ENCODE peak calls at places on chromosomes 4 and X, in four cellular contexts. Y is K562, X is WTC11, G is GM12878. I is an unnamed sample.

GRCh38 chr4:140252742-140253555 is 99.0 kb upstream of the MAML3 start:
- DNase-seq in Y (peak; percentile 81), X (peak; percentile 75), G (no peak), I (no peak)

GRCh38 chrX:111339212-111339611 is 68.9 kb upstream of the CAPN6 start:
- DNase-seq in Y (no peak), X (no peak), G (no peak), I (no peak)

GRCh38 chr4:48518143-48518542 is 28.1 kb downstream of the ZAR1 start:
- DNase-seq in Y (no peak), X (no peak), G (no peak), I (no peak)

GRCh38 chr4:8727546-8728510 is 135.3 kb downstream of the CPZ start:
- DNase-seq in Y (no peak), X (no peak), G (no peak), I (no peak)

GRCh38 chrX:109848451-109849050 is 115.5 kb upstream of the ACSL4 start:
- DNase-seq in Y (peak; percentile 12), X (no peak), G (no peak), I (peak; percentile 66)

GRCh38 chr4:15400911-15401671 is 26.7 kb upstream of the C1QTNF7 start:
- DNase-seq in Y (no peak), X (no peak), G (no peak), I (no peak)

GRCh38 chr4:25795566-25796454 is 67.0 kb downstream of the SEL1L3 start:
- DNase-seq in Y (no peak), X (peak; percentile 64), G (no peak), I (peak; percentile 15)

GRCh38 chrX:13430136-13430827 is 110.4 kb upstream of the ATXN3L start:
- DNase-seq in Y (peak; percentile 10), X (no peak), G (no peak), I (no peak)

GRCh38 chr4:6470502-6471302 is 1.7 kb downstream of the PPP2R2C start:
- DNase-seq in Y (peak; percentile 91), X (peak; percentile 51), G (no peak), I (no peak)

GRCh38 chrX:12791253-12792228 is at the start of gene PRPS2:
- DNase-seq in Y (peak; percentile 86), X (peak; percentile 71), G (no peak), I (peak; percentile 16)

GRCh38 chr4:182643801-182644311 is 273.3 kb downstream of the DCTD start:
- DNase-seq in Y (no peak), X (no peak), G (no peak), I (no peak)

GRCh38 chr4:153684182-153685073 is at the start of gene TLR2:
- DNase-seq in Y (peak; percentile 13), X (peak; percentile 66), G (no peak), I (no peak)

GRCh38 chr4:1055721-1056590 is 44.5 kb downstream of the FGFRL1 start:
- DNase-seq in Y (peak; percentile 87), X (peak; percentile 59), G (no peak), I (no peak)

GRCh38 chr4:109276482-109277095 is 25.9 kb downstream of the COL25A1 start:
- DNase-seq in Y (no peak), X (no peak), G (no peak), I (no peak)

GRCh38 chr4:89111833-89112563 is 665 bp downstream of the TIGD2 start:
- DNase-seq in Y (no peak), X (no peak), G (no peak), I (peak; percentile 97)

GRCh38 chr4:95190751-95191436 is 357.9 kb downstream of the UNC5C start:
- DNase-seq in Y (no peak), X (no peak), G (no peak), I (no peak)

GRCh38 chr4:88893961-88894360 is 163.0 kb downstream of the FAM13A start:
- DNase-seq in Y (no peak), X (no peak), G (no peak), I (no peak)

GRCh38 chrX:69045616-69046345 is 119.5 kb downstream of the PJA1 start:
- DNase-seq in Y (no peak), X (no peak), G (no peak), I (no peak)

GRCh38 chr4:22091906-22092305 is 143.3 kb upstream of the KCNIP4 start:
- DNase-seq in Y (no peak), X (no peak), G (no peak), I (no peak)

GRCh38 chrX:118254611-118255010 is 91.3 kb upstream of the WDR44 start:
- DNase-seq in Y (peak; percentile 48), X (peak; percentile 58), G (peak; percentile 23), I (peak; percentile 7)

GRCh38 chr4:168569909-168570276 is 73.0 kb downstream of the PALLD start:
- DNase-seq in Y (no peak), X (no peak), G (no peak), I (no peak)

GRCh38 chr4:181962321-181962720 is 280.9 kb upstream of the TENM3 start:
- DNase-seq in Y (no peak), X (no peak), G (no peak), I (no peak)

GRCh38 chr4:7157140-7157488 is 35.2 kb upstream of the SORCS2 start:
- DNase-seq in Y (no peak), X (no peak), G (no peak), I (no peak)

GRCh38 chr4:25862411-25863346 is at the start of gene SEL1L3:
- DNase-seq in Y (peak; percentile 92), X (peak; percentile 70), G (no peak), I (no peak)

GRCh38 chr4:8015512-8015911 is 75.9 kb upstream of the AFAP1 start:
- DNase-seq in Y (peak; percentile 20), X (no peak), G (no peak), I (no peak)

GRCh38 chr4:183182873-183183725 is 84.0 kb downstream of the WWC2 start:
- DNase-seq in Y (no peak), X (peak; percentile 76), G (no peak), I (peak; percentile 86)

GRCh38 chr4:152401424-152401823 is 134.5 kb downstream of the FBXW7 start:
- DNase-seq in Y (no peak), X (no peak), G (no peak), I (no peak)

GRCh38 chr4:75028196-75028854 is 95.4 kb downstream of the PARM1 start:
- DNase-seq in Y (no peak), X (no peak), G (no peak), I (no peak)

GRCh38 chrX:8692886-8693285 is 39.1 kb downstream of the ANOS1 start:
- DNase-seq in Y (no peak), X (no peak), G (no peak), I (no peak)

DNA sequence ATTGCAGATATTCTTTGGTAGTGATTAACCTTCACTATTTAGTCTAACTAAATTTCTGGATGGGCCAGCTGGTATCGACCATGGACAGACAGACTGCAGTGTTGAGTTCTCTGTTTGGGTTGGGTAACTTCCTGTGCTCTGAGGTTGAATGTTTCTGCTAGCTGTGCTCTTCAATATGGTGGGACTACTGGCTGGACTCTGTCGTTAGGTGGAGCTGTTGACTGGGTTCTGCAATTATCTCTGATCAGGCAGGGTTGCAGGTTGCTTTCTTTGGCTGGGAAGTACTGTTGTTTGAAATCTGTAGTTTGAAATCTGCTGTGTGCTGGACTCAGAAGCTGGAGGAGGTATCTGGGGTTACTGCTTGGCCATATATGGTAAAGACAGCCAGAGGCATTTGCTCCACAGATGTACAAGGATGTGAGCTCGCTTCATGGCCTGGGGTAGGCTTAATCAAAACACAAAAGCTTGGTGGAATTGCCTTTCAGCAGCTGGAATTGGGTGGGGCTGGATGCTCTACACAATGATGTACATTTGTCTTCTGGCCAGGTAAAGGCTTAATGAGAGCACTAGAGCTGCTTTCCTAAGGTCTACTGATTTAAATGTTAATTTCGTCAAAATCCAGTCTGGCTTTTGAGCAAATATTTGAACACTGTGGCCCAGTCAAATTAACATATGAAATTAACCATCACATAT is 1472.0 kb downstream of the FAM133A start:
- DNase-seq in Y (no peak), X (no peak), G (no peak), I (no peak)
- TF ChIP-seq CTCF in Y (no peak), X (no peak), G (no peak), I (no peak)

GRCh38 chrX:40420899-40421729 is 159.7 kb upstream of the ATP6AP2 start:
- DNase-seq in Y (no peak), X (no peak), G (peak; percentile 63), I (peak; percentile 13)

GRCh38 chrX:40424259-40424658 is 156.5 kb upstream of the ATP6AP2 start:
- DNase-seq in Y (no peak), X (no peak), G (no peak), I (no peak)

GRCh38 chrX:40422021-40422420 is 158.7 kb upstream of the ATP6AP2 start:
- DNase-seq in Y (no peak), X (no peak), G (no peak), I (no peak)

GRCh38 chrX:40418413-40419195 is 162.2 kb upstream of the ATP6AP2 start:
- DNase-seq in Y (no peak), X (no peak), G (no peak), I (no peak)

DNA sequence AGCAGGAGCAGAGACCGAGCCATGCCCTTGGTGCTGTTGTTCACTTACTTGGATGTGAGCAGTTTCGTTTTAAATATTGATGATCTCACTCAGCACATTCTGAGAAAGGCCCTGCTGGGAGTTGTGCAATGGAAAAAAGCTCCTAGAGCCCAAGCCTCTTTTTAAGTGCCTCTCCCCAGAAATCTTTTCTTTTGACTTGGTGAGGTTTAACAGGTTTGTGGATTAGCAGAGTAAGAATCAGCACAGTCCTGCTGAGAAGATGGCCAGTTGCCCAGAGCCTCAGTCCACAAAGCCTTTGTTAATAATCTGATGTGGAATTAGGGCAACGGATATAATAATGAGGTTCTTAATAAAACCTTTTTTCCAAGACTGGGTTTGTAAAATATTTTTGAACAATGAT is 157.5 kb upstream of the ATP6AP2 start:
- DNase-seq in Y (no peak), X (no peak), G (no peak), I (no peak)
- TF ChIP-seq TCF7 in Y (no peak), X (no peak), G (no peak), I (no peak)

DNA sequence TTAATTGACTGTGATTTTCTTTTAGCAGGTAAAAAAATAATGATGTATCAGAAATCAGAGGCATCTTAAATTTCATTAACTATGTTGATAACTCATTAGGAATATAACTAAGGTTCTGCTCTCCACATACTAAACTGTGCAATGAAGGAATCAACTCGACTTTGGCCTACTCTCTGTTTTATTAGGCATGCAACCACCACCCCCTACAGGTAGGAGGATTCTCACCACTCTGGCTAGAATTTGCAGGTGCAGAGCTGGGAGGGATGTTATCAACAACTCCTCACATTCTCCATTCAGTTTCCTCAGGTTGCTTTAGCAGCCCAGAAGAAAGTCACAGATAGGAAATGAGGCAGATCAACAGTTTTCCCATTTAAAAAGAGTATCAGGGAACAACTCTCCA is 160.1 kb downstream of the COX18 start:
- DNase-seq in Y (peak; percentile 14), X (peak; percentile 46), G (no peak), I (peak; percentile 10)
- TF ChIP-seq CTCF in Y (peak; percentile 49), X (peak; percentile 38), G (no peak), I (peak; percentile 51)

DNA sequence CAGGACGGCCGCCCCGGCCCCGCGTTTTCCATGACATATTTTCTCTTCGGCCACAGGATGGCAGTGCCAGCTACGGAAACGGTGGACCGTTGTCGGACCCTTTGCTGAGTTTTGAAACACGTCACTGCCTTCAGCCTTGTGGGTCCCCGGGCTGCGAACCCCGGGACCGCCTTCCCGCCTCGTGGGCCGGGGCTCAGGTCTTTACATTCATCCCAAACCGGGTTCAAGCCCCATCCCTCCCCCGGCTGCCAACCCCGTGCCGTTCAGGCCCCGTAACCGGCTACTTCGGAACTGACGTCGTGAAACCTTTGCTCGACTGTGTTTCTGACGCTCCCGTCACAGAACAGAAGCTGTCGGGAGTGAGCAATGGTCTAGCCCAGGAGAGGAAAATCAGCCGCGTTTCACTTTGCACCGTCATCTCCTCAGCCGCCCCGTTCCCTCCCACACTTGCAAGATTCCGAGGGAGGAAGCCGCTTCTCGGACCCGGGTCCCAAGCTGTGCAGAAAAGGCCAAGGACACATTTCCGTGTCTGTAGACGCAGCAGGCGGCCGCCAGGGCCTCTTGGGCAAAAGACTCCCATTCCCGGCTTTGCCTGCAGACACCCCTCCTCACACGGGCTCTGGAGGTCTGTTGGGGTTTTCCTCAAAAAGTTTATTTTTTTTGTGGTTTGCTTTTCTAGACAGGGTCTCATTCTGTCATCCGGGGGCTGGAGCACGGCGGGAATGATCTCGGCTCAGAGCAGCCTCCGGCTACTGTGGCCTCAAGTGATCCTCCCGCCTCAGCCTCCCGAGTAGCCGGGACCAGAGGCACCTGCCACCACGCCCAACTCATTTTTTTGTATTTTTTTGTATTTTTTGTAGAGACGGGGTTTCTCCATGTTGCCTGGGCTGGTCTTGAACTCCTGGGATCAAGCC is 41.4 kb upstream of the PPP2R3B start:
- DNase-seq in Y (peak; percentile 28), X (peak; percentile 71), G (no peak), I (peak; percentile 19)
- TF ChIP-seq TCF7 in Y (no peak), X (no peak), G (no peak), I (no peak)

I was measured in HepG2.